ENCODE peak calls at places on chromosome 12, in six cellular contexts. P is fibroblast of lung; H is cardiac muscle cell; S is tibial nerve; Y is CD8-positive, alpha-beta T cell; X is body of pancreas. W is an unnamed sample.
A peak's percentile ranks its signal among the peaks of the same experiment; 100 is the strongest.

GRCh38 chr12:2893007-2893406 is 2.3 kb downstream of the TULP3 start:
- DNase-seq in P (peak; percentile 92), Y (no peak), H (peak; percentile 80), S (no peak), X (peak; percentile 14), W (peak; percentile 85)

GRCh38 chr12:119869720-119870119 is 7.4 kb downstream of the CIT start:
- DNase-seq in H (peak; percentile 85), P (peak; percentile 91), S (no peak), X (no peak), Y (no peak), W (peak; percentile 98)

GRCh38 chr12:72612171-72612570 is 340.0 kb downstream of the TRHDE start:
- DNase-seq in P (no peak), X (no peak), Y (no peak), H (no peak), S (no peak), W (peak; percentile 34)

GRCh38 chr12:6708968-6709394 is 8.4 kb upstream of the PIANP start:
- DNase-seq in P (no peak), Y (peak; percentile 8), S (no peak), H (no peak), X (no peak), W (no peak)

GRCh38 chr12:22415342-22416309 is 81.1 kb upstream of the ST8SIA1 start:
- DNase-seq in Y (no peak), P (no peak), X (peak; percentile 65), S (no peak), H (peak; percentile 50), W (no peak)

GRCh38 chr12:89645434-89645833 is 63.2 kb downstream of the ATP2B1 start:
- DNase-seq in X (no peak), Y (no peak), S (no peak), P (no peak), H (no peak), W (no peak)

GRCh38 chr12:481422-481821 is 21.7 kb downstream of the B4GALNT3 start:
- DNase-seq in H (peak; percentile 37), S (no peak), P (peak; percentile 31), Y (no peak), X (no peak), W (no peak)

GRCh38 chr12:132523576-132524331 is 33.8 kb downstream of the FBRSL1 start:
- DNase-seq in Y (peak; percentile 58), H (peak; percentile 51), S (peak; percentile 55), X (peak; percentile 79), P (peak; percentile 44), W (peak; percentile 28)

GRCh38 chr12:14577344-14577743 is 9.7 kb upstream of the PLBD1 start:
- DNase-seq in H (peak; percentile 23), S (no peak), Y (no peak), P (no peak), X (no peak), W (no peak)

GRCh38 chr12:108823804-108824203 is 33.6 kb downstream of the SSH1 start:
- DNase-seq in X (no peak), Y (no peak), P (no peak), H (peak; percentile 37), S (no peak), W (no peak)

GRCh38 chr12:131929530-131930456 is 717 bp downstream of the PUS1 start:
- DNase-seq in Y (no peak), S (no peak), P (no peak), X (no peak), H (peak; percentile 20), W (no peak)

GRCh38 chr12:96225003-96225855 is 31.1 kb downstream of the ELK3 start:
- DNase-seq in X (no peak), S (no peak), H (peak; percentile 67), Y (no peak), P (no peak), W (no peak)

GRCh38 chr12:65123435-65124063 is 2.4 kb upstream of the WIF1 start:
- DNase-seq in P (peak; percentile 55), Y (no peak), S (no peak), X (peak; percentile 17), H (peak; percentile 59), W (peak; percentile 69)

GRCh38 chr12:18400186-18400585 is 138.9 kb downstream of the PIK3C2G start:
- DNase-seq in X (no peak), S (no peak), Y (no peak), P (peak; percentile 19), H (peak; percentile 39), W (no peak)

GRCh38 chr12:56158029-56158925 is at the start of gene MYL6:
- DNase-seq in P (peak; percentile 99), Y (peak; percentile 81), S (peak; percentile 98), H (peak; percentile 98), X (peak; percentile 100), W (peak; percentile 97)

GRCh38 chr12:53223391-53224267 is 8.4 kb downstream of the RARG start:
- DNase-seq in X (peak; percentile 34), H (peak; percentile 79), P (peak; percentile 64), S (no peak), Y (no peak), W (peak; percentile 83)

GRCh38 chr12:53223006-53223305 is 9.1 kb downstream of the RARG start:
- DNase-seq in Y (no peak), S (no peak), X (no peak), P (no peak), H (no peak), W (no peak)

GRCh38 chr12:53225635-53226424 is 6.2 kb downstream of the RARG start:
- DNase-seq in X (no peak), Y (no peak), P (no peak), H (no peak), S (no peak), W (peak; percentile 55)

GRCh38 chr12:53224897-53225634 is 6.9 kb downstream of the RARG start:
- DNase-seq in S (no peak), H (no peak), P (no peak), Y (no peak), X (no peak), W (no peak)

GRCh38 chr12:53224268-53224896 is 7.6 kb downstream of the RARG start:
- DNase-seq in P (no peak), Y (no peak), H (no peak), X (peak; percentile 28), S (no peak), W (peak; percentile 39)
- TF ChIP-seq CTCF in P (no peak), Y (no peak), H (peak; percentile 28), X (no peak), S (no peak), W (no peak)

DNA sequence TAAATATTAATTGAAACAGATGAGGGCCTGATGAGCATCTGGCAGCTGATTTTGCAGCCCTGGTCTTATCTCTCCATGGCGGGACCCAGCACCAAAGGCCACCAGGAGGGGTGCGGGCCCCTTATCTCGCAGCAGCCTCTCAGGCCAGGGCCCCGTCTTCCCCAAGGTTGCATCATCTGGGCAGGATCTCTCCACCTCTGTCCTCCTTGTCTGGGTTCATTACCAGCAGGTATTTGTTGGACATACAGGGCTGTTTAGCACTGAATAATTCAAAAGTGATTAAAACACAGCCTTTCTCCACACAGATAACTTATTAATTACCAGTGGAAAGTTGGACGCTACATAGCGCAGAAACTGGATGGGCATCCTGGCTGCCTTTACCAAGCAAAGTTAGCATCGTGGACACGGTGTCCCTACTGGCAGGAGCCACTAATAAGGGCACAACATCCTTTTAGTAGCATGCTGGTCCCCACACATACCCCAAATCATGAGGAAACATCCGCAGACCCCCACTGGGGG is 25.8 kb downstream of the TMEM120B start:
- DNase-seq in P (no peak), S (no peak), X (no peak), Y (no peak), H (no peak), W (no peak)
- TF ChIP-seq CTCF in P (no peak), S (no peak), X (no peak), Y (no peak), H (no peak), W (no peak)

DNA sequence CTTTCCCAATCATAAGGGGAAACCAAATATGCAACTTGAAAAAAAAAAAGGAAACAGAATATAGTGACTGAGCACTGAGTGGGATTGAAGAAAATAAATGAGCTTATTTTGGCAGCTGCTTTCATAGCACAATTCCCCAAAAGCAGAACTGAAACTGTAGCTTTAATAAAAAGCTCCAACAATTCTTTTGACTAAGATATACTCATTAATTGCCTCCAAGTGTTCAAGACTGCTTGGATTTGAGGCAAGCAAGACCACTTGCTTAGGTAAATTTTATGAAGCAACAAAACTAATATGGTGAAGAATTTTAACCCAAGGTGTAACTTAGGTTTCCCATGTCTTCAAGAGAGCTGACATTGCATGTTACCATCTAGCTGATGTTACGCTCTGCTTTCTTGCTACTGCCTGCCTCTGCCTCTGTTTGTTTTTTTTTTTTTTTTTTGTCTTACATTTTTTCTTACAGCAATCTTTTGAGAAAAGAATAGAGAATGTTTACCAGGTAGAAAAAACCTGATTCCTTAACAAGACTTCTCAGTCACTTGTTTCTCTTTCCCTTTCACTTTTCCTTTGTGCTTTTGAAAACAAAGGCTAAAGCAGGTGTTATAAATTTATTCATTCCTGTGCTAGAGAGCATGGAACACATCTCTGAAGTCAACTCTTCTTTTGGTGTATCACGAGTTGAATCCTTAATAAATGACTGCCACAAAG is 134.4 kb downstream of the BCAT1 start:
- DNase-seq in S (no peak), H (no peak), P (no peak), X (no peak), Y (no peak), W (no peak)
- TF ChIP-seq CTCF in S (no peak), H (no peak), P (no peak), X (no peak), Y (no peak), W (no peak)

DNA sequence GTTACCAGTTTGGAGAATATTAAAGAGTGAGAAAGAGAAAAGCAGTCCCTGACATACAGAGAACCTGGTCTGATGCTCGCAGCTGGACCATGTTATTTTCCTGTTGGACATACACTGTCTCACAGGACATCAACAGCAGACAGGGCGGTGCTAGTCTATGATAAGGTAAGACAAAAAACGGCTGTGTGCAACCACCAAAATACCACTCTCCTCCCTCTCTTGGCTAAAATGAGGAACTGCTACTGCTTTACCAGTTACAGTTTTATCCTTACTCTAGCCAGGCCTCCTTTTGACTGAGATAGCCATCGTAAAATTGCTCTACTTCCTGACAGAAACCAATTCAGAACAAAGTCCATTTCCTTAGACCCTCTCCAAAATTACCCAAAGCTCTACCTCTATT is 47.0 kb upstream of the ERGIC2 start:
- DNase-seq in H (peak; percentile 60), Y (no peak), P (no peak), X (no peak), S (no peak), W (no peak)
- TF ChIP-seq CTCF in H (peak; percentile 48), Y (peak; percentile 41), P (no peak), X (no peak), S (no peak), W (no peak)

GRCh38 chr12:63042646-63043045 is 107.7 kb upstream of the PPM1H start:
- DNase-seq in H (no peak), Y (no peak), S (no peak), X (no peak), P (no peak), W (peak; percentile 1)
- TF ChIP-seq CTCF in H (no peak), Y (no peak), S (no peak), X (no peak), P (no peak), W (no peak)

W was measured in foreskin fibroblast.